ENCODE peak calls at places on chromosomes 3 and 15, in seven cellular contexts. P is NCI-H1436, K is GM19239, W is H54, T is endothelial cell of umbilical vein, N is AG09319, E is HTR-8/SVneo. B is an unnamed sample.
A peak's percentile ranks its signal among the peaks of the same experiment; 100 is the strongest.

GRCh38 chr15:27757050-27757449 is 342.1 kb downstream of the OCA2 start:
- DNase-seq in P (no peak), K (no peak), W (no peak), T (no peak), N (no peak), E (no peak), B (no peak)

GRCh38 chr3:191523099-191523498 is 62.1 kb downstream of the PYDC2 start:
- DNase-seq in P (peak; percentile 57), K (no peak), W (no peak), T (no peak), N (no peak), E (no peak), B (no peak)

GRCh38 chr15:68019814-68020525 is 34.1 kb upstream of the PIAS1 start:
- DNase-seq in P (no peak), K (no peak), W (no peak), T (no peak), N (no peak), E (no peak), B (no peak)

GRCh38 chr3:108736821-108737220 is 20.4 kb downstream of the RETNLB start:
- DNase-seq in P (no peak), K (no peak), W (no peak), T (no peak), N (no peak), E (no peak), B (no peak)

GRCh38 chr15:45448516-45448915 is 70.2 kb upstream of the GATM start:
- DNase-seq in P (no peak), K (no peak), W (no peak), T (no peak), N (no peak), E (no peak), B (no peak)

GRCh38 chr3:45105855-45106655 is 40.1 kb downstream of the CDCP1 start:
- DNase-seq in P (no peak), K (no peak), W (peak; percentile 58), T (peak; percentile 13), N (peak; percentile 59), E (peak; percentile 28), B (peak; percentile 95)

GRCh38 chr3:187743195-187744141 is 1.8 kb downstream of the BCL6 start:
- DNase-seq in P (peak; percentile 23), K (no peak), W (no peak), T (peak; percentile 39), N (no peak), E (no peak), B (peak; percentile 69)

GRCh38 chr3:167450675-167451074 is 23.2 kb downstream of the SERPINI2 start:
- DNase-seq in P (no peak), K (no peak), W (no peak), T (no peak), N (no peak), E (no peak), B (no peak)

GRCh38 chr15:101026686-101027272 is 107.6 kb downstream of the LRRK1 start:
- DNase-seq in P (no peak), K (no peak), W (no peak), T (no peak), N (no peak), E (no peak), B (no peak)

GRCh38 chr3:33062814-33063346 is 34.1 kb downstream of the GLB1 start:
- DNase-seq in P (no peak), K (no peak), W (no peak), T (no peak), N (no peak), E (no peak), B (no peak)

GRCh38 chr3:172224560-172225214 is 185.3 kb downstream of the FNDC3B start:
- DNase-seq in P (no peak), K (no peak), W (no peak), T (no peak), N (no peak), E (no peak), B (no peak)

GRCh38 chr3:129577356-129577755 is 29.1 kb downstream of the PLXND1 start:
- DNase-seq in P (no peak), K (no peak), W (no peak), T (no peak), N (no peak), E (no peak), B (no peak)

GRCh38 chr15:63401078-63401477 is 19.4 kb upstream of the CA12 start:
- DNase-seq in P (no peak), K (no peak), W (no peak), T (no peak), N (no peak), E (no peak), B (no peak)

GRCh38 chr15:89163271-89164055 is 57.9 kb downstream of the RLBP1 start:
- DNase-seq in P (no peak), K (no peak), W (no peak), T (no peak), N (no peak), E (no peak), B (no peak)

GRCh38 chr15:77497108-77497737 is 76.5 kb downstream of the HMG20A start:
- DNase-seq in P (no peak), K (no peak), W (no peak), T (no peak), N (peak; percentile 63), E (no peak), B (peak; percentile 76)

GRCh38 chr3:183202004-183202722 is 39.6 kb upstream of the LAMP3 start:
- DNase-seq in P (no peak), K (no peak), W (no peak), T (no peak), N (no peak), E (no peak), B (no peak)

GRCh38 chr3:175150812-175151411 is 291.8 kb downstream of the NAALADL2 start:
- DNase-seq in P (peak; percentile 87), K (no peak), W (no peak), T (no peak), N (no peak), E (no peak), B (peak; percentile 35)

GRCh38 chr3:71721721-71722157 is 3.5 kb downstream of the EIF4E3 start:
- DNase-seq in P (no peak), K (no peak), W (no peak), T (no peak), N (no peak), E (no peak), B (no peak)

GRCh38 chr3:130671545-130671944 is 75.1 kb downstream of the PIK3R4 start:
- DNase-seq in P (no peak), K (no peak), W (no peak), T (no peak), N (no peak), E (no peak), B (no peak)

GRCh38 chr3:32296251-32297204 is 58.0 kb downstream of the CMTM8 start:
- DNase-seq in P (peak; percentile 6), K (peak; percentile 27), W (peak; percentile 63), T (peak; percentile 68), N (peak; percentile 22), E (peak; percentile 78), B (peak; percentile 62)

GRCh38 chr15:59266015-59266414 is 59.4 kb downstream of the LDHAL6B start:
- DNase-seq in P (no peak), K (no peak), W (no peak), T (no peak), N (no peak), E (no peak), B (no peak)